ENCODE peak calls at places on chromosomes 3 and 15, in six cellular contexts. N is B cell, T is foreskin fibroblast, C is AG04450, U is pancreas, Q is astrocyte of the cerebellum. M is an unnamed sample.

GRCh38 chr15:101307897-101308603 is 13.0 kb upstream of the SNRPA1 start:
- DNase-seq in U (no peak), T (no peak), Q (no peak), N (no peak), C (no peak), M (no peak)

GRCh38 chr15:40338041-40338657 is 2.6 kb downstream of the CCDC9B start:
- DNase-seq in T (peak), N (peak), U (peak), C (no peak), Q (no peak), M (no peak)

GRCh38 chr15:61275901-61276300 is 46.8 kb upstream of the RORA start:
- DNase-seq in Q (no peak), N (no peak), C (no peak), U (no peak), T (no peak), M (no peak)

GRCh38 chr3:188911033-188911850 is 260.5 kb upstream of the TPRG1 start:
- DNase-seq in C (no peak), N (no peak), Q (no peak), T (peak), U (no peak), M (no peak)

GRCh38 chr3:171842864-171843511 is at the start of gene TMEM212:
- DNase-seq in U (no peak), C (no peak), N (no peak), Q (peak), T (peak), M (peak)

GRCh38 chr3:39808467-39809180 is 785 bp upstream of the MYRIP start:
- DNase-seq in T (peak), Q (no peak), N (no peak), C (no peak), U (peak), M (no peak)

GRCh38 chr15:43749690-43750345 is 3.6 kb downstream of the PDIA3 start:
- DNase-seq in T (no peak), N (peak), U (no peak), C (no peak), Q (no peak), M (no peak)

GRCh38 chr15:73932381-73933191 is 6.3 kb downstream of the LOXL1 start:
- DNase-seq in T (peak), U (no peak), C (no peak), N (no peak), Q (no peak), M (no peak)

GRCh38 chr15:60137711-60138396 is 133.7 kb downstream of the FOXB1 start:
- DNase-seq in U (no peak), C (no peak), T (peak), Q (peak), N (no peak), M (no peak)

GRCh38 chr3:149971403-149972075 is 844 bp upstream of the PFN2 start:
- DNase-seq in Q (peak), N (peak), C (no peak), T (no peak), U (peak), M (peak)

GRCh38 chr15:100727291-100727851 is 125.0 kb downstream of the ASB7 start:
- DNase-seq in Q (no peak), N (no peak), U (no peak), T (no peak), C (no peak), M (no peak)

GRCh38 chr15:25178835-25179672 is 224.3 kb downstream of the SNRPN start:
- DNase-seq in T (no peak), N (no peak), C (no peak), U (peak), Q (no peak), M (no peak)

GRCh38 chr3:31725568-31725967 is 192.8 kb downstream of the STT3B start:
- DNase-seq in C (no peak), N (no peak), Q (no peak), U (no peak), T (no peak), M (no peak)

GRCh38 chr15:101813803-101814534 is 2.0 kb downstream of the OR4F15 start:
- DNase-seq in Q (no peak), T (peak), N (no peak), U (no peak), C (peak), M (no peak)

GRCh38 chr15:63480441-63480821 is 24.0 kb upstream of the USP3 start:
- DNase-seq in T (peak), N (no peak), Q (no peak), U (no peak), C (no peak), M (no peak)

GRCh38 chr15:26971303-26972018 is 480 bp downstream of the GABRG3 start:
- DNase-seq in Q (no peak), C (no peak), T (no peak), U (no peak), N (no peak), M (no peak)

GRCh38 chr3:29202368-29202767 is 78.5 kb upstream of the RBMS3 start:
- DNase-seq in Q (no peak), U (no peak), N (no peak), C (no peak), T (peak), M (no peak)

GRCh38 chr3:157618075-157618760 is 115.0 kb upstream of the VEPH1 start:
- DNase-seq in Q (peak), T (peak), N (peak), C (peak), U (no peak), M (peak)

GRCh38 chr3:197023241-197023997 is 6.2 kb downstream of the MELTF start:
- DNase-seq in C (no peak), T (no peak), N (peak), U (no peak), Q (no peak), M (no peak)

GRCh38 chr15:85452436-85452835 is 72.0 kb downstream of the AKAP13 start:
- DNase-seq in Q (no peak), C (no peak), N (no peak), T (no peak), U (no peak), M (no peak)

GRCh38 chr3:73144276-73144675 is 82.8 kb downstream of the EBLN2 start:
- DNase-seq in T (peak), U (no peak), N (no peak), Q (no peak), C (no peak), M (peak)

GRCh38 chr15:51132384-51133139 is 37.9 kb upstream of the TNFAIP8L3 start:
- DNase-seq in Q (peak), U (no peak), N (no peak), C (peak), T (peak), M (peak)

GRCh38 chr3:96209703-96210102 is 604.7 kb upstream of the EPHA6 start:
- DNase-seq in N (no peak), T (no peak), C (no peak), U (no peak), Q (no peak), M (no peak)

GRCh38 chr3:49656541-49657112 is 17.5 kb upstream of the APEH start:
- DNase-seq in N (no peak), Q (no peak), U (no peak), T (peak), C (no peak), M (no peak)

GRCh38 chr3:46491089-46492070 is 6.4 kb upstream of the RTP3 start:
- DNase-seq in N (no peak), C (no peak), U (peak), Q (no peak), T (no peak), M (no peak)

GRCh38 chr15:47360296-47360695 is 357.0 kb upstream of the SEMA6D start:
- DNase-seq in Q (peak), U (no peak), N (no peak), C (no peak), T (peak), M (no peak)

GRCh38 chr3:196604548-196604947 is 34.9 kb upstream of the NRROS start:
- DNase-seq in U (no peak), T (no peak), Q (no peak), C (no peak), N (peak), M (no peak)

GRCh38 chr15:77773003-77773402 is 140.3 kb upstream of the LINGO1 start:
- DNase-seq in C (no peak), T (no peak), N (no peak), U (no peak), Q (no peak), M (no peak)

GRCh38 chr3:69948246-69948862 is 51.2 kb upstream of the SAMMSON start:
- DNase-seq in Q (peak), C (peak), U (no peak), T (peak), N (peak), M (no peak)

GRCh38 chr3:112228786-112229185 is 65.2 kb downstream of the SLC9C1 start:
- DNase-seq in C (no peak), T (no peak), N (no peak), U (no peak), Q (no peak), M (no peak)

GRCh38 chr3:35721628-35722027 is 82.3 kb downstream of the ARPP21 start:
- DNase-seq in U (no peak), Q (peak), C (no peak), N (no peak), T (peak), M (no peak)

GRCh38 chr3:40109641-40110490 is 199.6 kb upstream of the EIF1B start:
- DNase-seq in N (no peak), U (no peak), Q (no peak), T (peak), C (no peak), M (no peak)

GRCh38 chr15:60523056-60523455 is 44.1 kb upstream of the ICE2 start:
- DNase-seq in N (no peak), T (peak), C (no peak), U (no peak), Q (peak), M (no peak)

GRCh38 chr3:38528457-38528856 is 32.3 kb downstream of the EXOG start:
- DNase-seq in Q (no peak), T (no peak), N (no peak), U (no peak), C (no peak), M (no peak)
- TF ChIP-seq CTCF in Q (no peak), T (no peak), N (no peak), U (no peak), C (no peak), M (peak)

GRCh38 chr3:38453075-38453913 is at the start of gene ACVR2B:
- DNase-seq in N (peak), T (peak), Q (peak), C (peak), U (peak), M (peak)
- TF ChIP-seq CTCF in N (no peak), T (no peak), Q (no peak), C (no peak), U (no peak), M (no peak)

DNA sequence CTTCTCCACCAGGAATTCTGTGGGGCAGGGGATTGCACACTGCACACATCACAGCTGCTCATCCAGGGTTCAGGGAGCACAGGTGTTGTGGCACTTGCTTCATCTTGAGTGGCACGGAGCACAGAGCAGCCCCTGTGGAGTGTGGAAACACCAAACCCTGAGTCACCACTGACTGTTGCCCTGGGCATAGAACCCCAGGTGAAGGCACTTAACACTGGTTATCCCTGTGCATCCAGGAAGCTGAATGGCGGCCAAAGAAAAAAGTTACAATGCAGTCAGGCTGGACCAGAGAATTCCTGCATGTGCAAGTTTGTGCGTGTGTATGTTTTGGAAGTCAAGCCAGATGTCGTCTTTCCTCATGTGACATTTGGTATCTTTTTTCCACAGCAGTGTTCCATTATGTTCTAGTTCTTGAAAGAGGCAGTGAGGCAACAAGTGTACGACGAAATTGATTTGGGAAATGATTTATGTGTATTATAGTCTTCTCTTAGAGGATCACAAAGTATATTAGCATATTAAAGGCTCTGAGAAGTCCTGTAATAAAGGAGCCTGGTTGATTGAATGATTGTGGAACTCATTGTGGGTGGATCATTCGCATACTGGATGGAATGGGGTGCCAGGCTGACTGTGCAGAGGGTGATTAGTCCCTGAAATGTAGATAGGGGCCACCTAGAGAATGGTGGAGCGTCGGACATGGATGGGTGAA is 292.3 kb downstream of the TLE3 start:
- DNase-seq in N (no peak), T (no peak), U (no peak), C (no peak), Q (no peak), M (no peak)
- TF ChIP-seq CTCF in N (no peak), T (no peak), U (no peak), C (no peak), Q (no peak), M (no peak)

GRCh38 chr15:57364282-57365007 is 11.9 kb upstream of the CGNL1 start:
- DNase-seq in U (no peak), T (peak), C (no peak), Q (no peak), N (peak), M (no peak)
- TF ChIP-seq CTCF in U (no peak), T (peak), C (peak), Q (peak), N (no peak), M (peak)

DNA sequence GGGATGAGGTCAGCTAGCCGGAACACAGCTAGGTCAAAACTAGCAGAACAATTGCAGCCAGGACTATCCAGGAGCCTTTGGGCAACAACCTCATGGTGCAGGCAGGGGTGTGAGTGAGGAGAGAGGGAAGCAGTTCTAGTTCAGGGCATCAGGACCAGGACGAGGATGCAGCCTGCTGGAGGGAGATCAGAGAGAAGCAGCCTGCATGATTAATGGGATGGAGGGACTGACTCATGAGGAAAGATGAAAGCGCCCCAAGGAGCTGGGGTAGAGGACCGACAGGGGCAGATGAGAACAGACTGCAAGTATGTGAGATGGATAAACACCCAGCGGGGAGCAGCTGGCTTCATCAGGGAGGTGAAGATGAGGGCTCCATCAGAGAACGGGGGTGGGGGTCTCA is 37.9 kb upstream of the LRTM1 start:
- DNase-seq in N (no peak), C (peak), T (peak), U (no peak), Q (peak), M (no peak)
- TF ChIP-seq CTCF in N (no peak), C (no peak), T (no peak), U (no peak), Q (no peak), M (no peak)

GRCh38 chr3:156535162-156535627 is 19.7 kb downstream of the SSR3 start:
- DNase-seq in N (no peak), U (peak), T (peak), C (peak), Q (peak), M (peak)
- TF ChIP-seq CTCF in N (no peak), U (no peak), T (no peak), C (peak), Q (peak), M (peak)

GRCh38 chr3:182392182-182392917 is 401.0 kb upstream of the ATP11B start:
- DNase-seq in Q (no peak), C (no peak), N (no peak), T (no peak), U (no peak), M (no peak)
- TF ChIP-seq CTCF in Q (no peak), C (no peak), N (no peak), T (no peak), U (no peak), M (no peak)

DNA sequence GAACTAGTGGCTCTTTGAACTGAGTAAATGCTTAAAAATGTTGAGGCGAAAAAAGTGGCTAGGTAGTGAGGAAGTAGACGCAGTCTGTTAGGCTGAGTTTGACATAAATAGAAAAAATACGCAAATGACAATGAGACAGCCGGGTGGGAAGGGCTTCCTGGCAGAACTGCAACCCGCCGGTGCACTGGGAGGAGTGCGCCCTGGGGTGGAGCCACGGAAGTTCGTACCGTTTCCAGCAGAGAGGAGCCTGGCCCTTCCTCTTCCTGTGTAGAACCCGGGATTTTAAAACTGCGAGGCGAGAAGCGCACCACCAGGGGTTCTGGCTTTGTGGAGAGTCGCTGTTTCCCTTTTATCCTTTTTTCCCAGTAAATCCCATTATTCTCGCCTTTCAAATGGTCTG is 602.6 kb downstream of the PYDC2 start:
- DNase-seq in U (no peak), C (no peak), T (no peak), Q (no peak), N (peak), M (no peak)
- TF ChIP-seq CTCF in U (no peak), C (no peak), T (no peak), Q (no peak), N (no peak), M (peak)

GRCh38 chr3:193560091-193560490 is 5.4 kb upstream of the ATP13A4 start:
- DNase-seq in C (no peak), N (no peak), Q (no peak), T (no peak), U (no peak), M (no peak)

GRCh38 chr3:193563429-193563828 is 8.7 kb upstream of the ATP13A4 start:
- DNase-seq in U (no peak), T (no peak), N (no peak), Q (no peak), C (no peak), M (no peak)

GRCh38 chr3:193559100-193559499 is 4.4 kb upstream of the ATP13A4 start:
- DNase-seq in U (no peak), Q (no peak), T (no peak), N (no peak), C (no peak), M (no peak)

GRCh38 chr3:193560870-193561269 is 6.2 kb upstream of the ATP13A4 start:
- DNase-seq in C (no peak), N (no peak), Q (no peak), T (no peak), U (no peak), M (no peak)

GRCh38 chr3:193563999-193564398 is 9.3 kb upstream of the ATP13A4 start:
- DNase-seq in N (no peak), C (no peak), Q (no peak), U (no peak), T (peak), M (no peak)
- TF ChIP-seq CTCF in N (no peak), C (no peak), Q (peak), U (no peak), T (no peak), M (peak)

GRCh38 chr15:80747317-80748053 is 31.7 kb upstream of the CEMIP start:
- DNase-seq in T (no peak), Q (no peak), C (no peak), U (no peak), N (no peak), M (no peak)
- TF ChIP-seq CTCF in T (no peak), Q (peak), C (peak), U (no peak), N (no peak), M (peak)

M was measured in retinal pigment epithelial cell.